ENCODE peak calls at places on chromosome 22, in four cellular contexts. O, H, S and Z are unnamed samples.

GRCh38 chr22:23001463-23001862 is 68.9 kb upstream of the GNAZ start:
- DNase-seq in O (no peak), H (no peak), S (no peak), Z (no peak)

GRCh38 chr22:31089101-31090100 is 8.3 kb downstream of the SMTN start:
- DNase-seq in O (no peak), H (no peak), S (peak), Z (no peak)

GRCh38 chr22:19108807-19109197 is 13.4 kb downstream of the DGCR2 start:
- DNase-seq in O (no peak), H (no peak), S (no peak), Z (no peak)

GRCh38 chr22:38873469-38874411 is 1.7 kb upstream of the CBX6 start:
- DNase-seq in O (no peak), H (no peak), S (no peak), Z (no peak)

GRCh38 chr22:19868333-19868732 is 13.7 kb upstream of the GNB1L start:
- DNase-seq in O (peak), H (no peak), S (no peak), Z (no peak)

GRCh38 chr22:42283288-42284229 is 13.1 kb upstream of the TCF20 start:
- DNase-seq in O (no peak), H (no peak), S (peak), Z (no peak)

GRCh38 chr22:30251661-30252226 is 5.2 kb upstream of the LIF start:
- DNase-seq in O (peak), H (no peak), S (peak), Z (peak)

GRCh38 chr22:28254396-28254795 is 335.3 kb upstream of the PITPNB start:
- DNase-seq in O (no peak), H (no peak), S (peak), Z (no peak)

GRCh38 chr22:24137595-24137994 is 43.7 kb upstream of the SUSD2 start:
- DNase-seq in O (no peak), H (no peak), S (peak), Z (no peak)

GRCh38 chr22:47967841-47968240 is 1205.4 kb downstream of the TBC1D22A start:
- DNase-seq in O (no peak), H (no peak), S (no peak), Z (no peak)

GRCh38 chr22:37198290-37199102 is 10.4 kb upstream of the C1QTNF6 start:
- DNase-seq in O (peak), H (no peak), S (peak), Z (no peak)

GRCh38 chr22:47776329-47776728 is 1013.9 kb downstream of the TBC1D22A start:
- DNase-seq in O (no peak), H (no peak), S (no peak), Z (no peak)

GRCh38 chr22:29269731-29270474 is 1.8 kb downstream of the EWSR1 start:
- DNase-seq in O (no peak), H (no peak), S (peak), Z (no peak)

GRCh38 chr22:44455963-44456358 is 42.1 kb downstream of the RTL6 start:
- DNase-seq in O (no peak), H (no peak), S (no peak), Z (no peak)

GRCh38 chr22:29689872-29690213 is 30.0 kb upstream of the CABP7 start:
- DNase-seq in O (no peak), H (no peak), S (peak), Z (no peak)

GRCh38 chr22:39482768-39483167 is 19.3 kb upstream of the MIEF1 start:
- DNase-seq in O (no peak), H (no peak), S (no peak), Z (no peak)

GRCh38 chr22:38243007-38243775 is 29.6 kb downstream of the TMEM184B start:
- DNase-seq in O (no peak), H (no peak), S (peak), Z (no peak)

GRCh38 chr22:27880778-27881394 is 38.2 kb downstream of the PITPNB start:
- DNase-seq in O (no peak), H (peak), S (peak), Z (no peak)

GRCh38 chr22:37103696-37104452 is 5.6 kb downstream of the TMPRSS6 start:
- DNase-seq in O (no peak), H (no peak), S (no peak), Z (no peak)

GRCh38 chr22:35952576-35952975 is 76.0 kb downstream of the RBFOX2 start:
- DNase-seq in O (no peak), H (no peak), S (no peak), Z (no peak)

GRCh38 chr22:30327864-30328345 is 1.2 kb upstream of the TBC1D10A start:
- DNase-seq in O (no peak), H (no peak), S (no peak), Z (no peak)

GRCh38 chr22:38126928-38127668 is 16.6 kb upstream of the BAIAP2L2 start:
- DNase-seq in O (no peak), H (no peak), S (no peak), Z (no peak)

GRCh38 chr22:22737590-22737989 is 93.2 kb downstream of the GGTLC2 start:
- DNase-seq in O (no peak), H (no peak), S (no peak), Z (no peak)

GRCh38 chr22:25551396-25551795 is 13.1 kb upstream of the GRK3 start:
- DNase-seq in O (no peak), H (no peak), S (peak), Z (no peak)